ENCODE peak calls at places on chromosomes 11 and 22, in four cellular contexts. U, S, T and C are unnamed samples.
A peak's percentile ranks its signal among the peaks of the same experiment; 100 is the strongest.

GRCh38 chr11:67271548-67272284 is 5.4 kb downstream of the GRK2 start:
- DNase-seq in S (no peak), U (no peak), T (no peak), C (no peak)

GRCh38 chr11:7418916-7419315 is 66.4 kb upstream of the OLFML1 start:
- DNase-seq in U (no peak), T (no peak), S (no peak), C (no peak)

GRCh38 chr11:789951-790350 is at the start of gene CEND1:
- DNase-seq in S (peak; percentile 79), U (peak; percentile 54), T (no peak), C (no peak)

GRCh38 chr11:15071556-15072255 is 1.7 kb upstream of the CALCB start:
- DNase-seq in U (no peak), S (no peak), T (no peak), C (no peak)

GRCh38 chr22:35230839-35231584 is 26.3 kb upstream of the HMGXB4 start:
- DNase-seq in T (no peak), S (no peak), U (no peak), C (no peak)

GRCh38 chr11:32852142-32852541 is 22.4 kb downstream of the PRRG4 start:
- DNase-seq in S (no peak), U (peak; percentile 16), T (peak; percentile 8), C (no peak)

GRCh38 chr11:62150887-62151736 is 27.3 kb downstream of the INCENP start:
- DNase-seq in S (no peak), U (no peak), T (no peak), C (no peak)

GRCh38 chr11:117010808-117011540 is 87.3 kb downstream of the SIK3 start:
- DNase-seq in S (no peak), T (no peak), U (peak; percentile 92), C (no peak)

GRCh38 chr11:86623041-86623621 is 49.3 kb downstream of the ME3 start:
- DNase-seq in T (no peak), U (no peak), S (no peak), C (no peak)

GRCh38 chr22:43289976-43290663 is 53.1 kb downstream of the SCUBE1 start:
- DNase-seq in S (no peak), U (peak; percentile 11), T (no peak), C (no peak)

GRCh38 chr11:115161876-115162275 is 342.3 kb downstream of the CADM1 start:
- DNase-seq in T (no peak), S (no peak), U (no peak), C (no peak)

GRCh38 chr11:125001073-125001764 is 47.2 kb downstream of the CCDC15 start:
- DNase-seq in T (no peak), U (peak; percentile 37), S (no peak), C (no peak)

GRCh38 chr11:70810131-70810530 is 411.8 kb downstream of the CTTN start:
- DNase-seq in T (no peak), U (no peak), S (no peak), C (no peak)

GRCh38 chr11:74820763-74821162 is 72.1 kb downstream of the RNF169 start:
- DNase-seq in U (peak; percentile 99), S (no peak), T (peak; percentile 40), C (no peak)

GRCh38 chr11:5154657-5155056 is at the start of gene OR52A1:
- DNase-seq in S (no peak), U (no peak), T (no peak), C (no peak)

GRCh38 chr11:44784784-44785183 is 58.0 kb downstream of the TSPAN18 start:
- DNase-seq in S (no peak), U (no peak), T (no peak), C (no peak)

GRCh38 chr22:16387088-16387487 is 205.5 kb downstream of the CCT8L2 start:
- DNase-seq in S (no peak), U (no peak), T (no peak), C (no peak)

GRCh38 chr22:34886812-34887211 is 179.1 kb upstream of the ISX start:
- DNase-seq in U (no peak), T (no peak), S (no peak), C (no peak)

GRCh38 chr11:85027346-85027745 is 599.8 kb downstream of the DLG2 start:
- DNase-seq in S (no peak), U (no peak), T (no peak), C (no peak)

GRCh38 chr11:15430381-15430780 is 315.7 kb downstream of the INSC start:
- DNase-seq in U (no peak), T (no peak), S (no peak), C (no peak)

GRCh38 chr11:104134760-104135159 is 29.2 kb downstream of the PDGFD start:
- DNase-seq in S (no peak), T (peak; percentile 72), U (peak; percentile 57), C (no peak)

GRCh38 chr11:126072141-126072741 is 9.6 kb upstream of the CDON start:
- DNase-seq in T (peak; percentile 40), S (no peak), U (no peak), C (no peak)

GRCh38 chr11:123145220-123145619 is 49.8 kb downstream of the CLMP start:
- DNase-seq in U (peak; percentile 87), T (no peak), S (no peak), C (no peak)

GRCh38 chr22:42233879-42234278 is 36.6 kb downstream of the TCF20 start:
- DNase-seq in S (no peak), U (no peak), T (no peak), C (no peak)

GRCh38 chr11:120032766-120033390 is 105.0 kb downstream of the TRIM29 start:
- DNase-seq in S (peak; percentile 27), U (no peak), T (no peak), C (peak; percentile 20)

GRCh38 chr11:36030707-36031365 is 87.0 kb downstream of the LDLRAD3 start:
- DNase-seq in U (peak; percentile 78), T (peak; percentile 52), S (no peak), C (no peak)

GRCh38 chr11:108025387-108026080 is 16.8 kb downstream of the CUL5 start:
- DNase-seq in S (no peak), U (peak; percentile 52), T (no peak), C (no peak)

GRCh38 chr11:44906641-44907040 is 44.0 kb downstream of the TP53I11 start:
- DNase-seq in U (no peak), T (no peak), S (no peak), C (no peak)

GRCh38 chr11:119100960-119101349 is 698 bp downstream of the DPAGT1 start:
- DNase-seq in S (no peak), T (no peak), U (no peak), C (no peak)

GRCh38 chr11:55726715-55727324 is 46.4 kb upstream of the OR5D13 start:
- DNase-seq in T (peak; percentile 7), S (peak; percentile 63), U (no peak), C (no peak)

GRCh38 chr11:47886096-47886495 is 37.9 kb upstream of the NUP160 start:
- DNase-seq in T (no peak), U (peak; percentile 80), S (no peak), C (no peak)

GRCh38 chr11:122101625-122102291 is 14.3 kb downstream of the BLID start:
- DNase-seq in U (peak; percentile 85), T (peak; percentile 92), S (peak; percentile 63), C (peak; percentile 85)

GRCh38 chr11:42770444-42771065 is 541.2 kb upstream of the API5 start:
- DNase-seq in S (peak; percentile 49), U (no peak), T (peak; percentile 51), C (peak; percentile 31)

GRCh38 chr11:16603245-16603644 is 135.2 kb upstream of the C11orf58 start:
- DNase-seq in U (no peak), T (peak; percentile 50), S (no peak), C (peak; percentile 31)

GRCh38 chr11:132466983-132467382 is 1065.3 kb downstream of the OPCML start:
- DNase-seq in T (peak; percentile 67), U (no peak), S (no peak), C (no peak)

GRCh38 chr11:27018902-27019544 is 21.6 kb upstream of the BBOX1 start:
- DNase-seq in S (no peak), T (no peak), U (peak; percentile 20), C (no peak)

GRCh38 chr11:102831128-102831708 is 12.2 kb downstream of the MMP3 start:
- DNase-seq in S (peak; percentile 71), T (peak; percentile 50), U (peak; percentile 23), C (peak; percentile 80)

GRCh38 chr22:47918276-47918928 is 1156.0 kb downstream of the TBC1D22A start:
- DNase-seq in S (no peak), T (no peak), U (no peak), C (no peak)

GRCh38 chr11:43920598-43921419 is 21.6 kb upstream of the C11orf96 start:
- DNase-seq in S (no peak), T (peak; percentile 62), U (peak; percentile 100), C (no peak)

GRCh38 chr22:25775501-25775900 is 33.5 kb downstream of the MYO18B start:
- DNase-seq in U (peak; percentile 21), S (peak; percentile 82), T (peak; percentile 79), C (peak; percentile 64)

DNA sequence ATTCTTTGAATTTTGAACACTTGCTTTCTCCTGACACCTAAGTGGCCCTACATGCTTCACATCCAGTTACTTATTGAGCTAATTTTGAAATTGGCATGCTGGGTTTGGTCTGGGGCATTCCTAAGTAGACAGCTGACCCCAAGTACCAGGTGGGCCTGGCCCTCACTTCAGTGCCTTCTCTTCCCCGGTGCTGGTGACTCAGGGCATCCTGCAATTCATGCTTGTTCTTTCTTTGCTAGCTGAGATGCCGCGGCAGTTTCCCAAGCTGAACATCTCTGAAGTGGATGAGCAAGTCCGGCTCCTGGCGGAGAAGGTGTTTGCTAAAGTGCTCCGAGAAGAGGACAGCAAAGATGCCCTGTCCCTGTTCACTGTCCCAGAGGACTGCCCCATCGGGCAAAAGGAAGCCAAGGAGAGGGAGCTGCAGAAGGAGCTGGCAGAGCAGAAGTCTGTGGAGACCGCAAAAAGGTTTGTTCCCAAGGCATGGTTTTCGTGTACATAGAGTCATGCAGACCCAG is 6.3 kb downstream of the AMPD3 start:
- DNase-seq in T (no peak), S (no peak), U (no peak), C (peak; percentile 12)
- H3K56ac ChIP-seq in T (no peak overlapping the region), S (no peak overlapping the region), U (no peak overlapping the region), C (no peak overlapping the region)

GRCh38 chr11:95375881-95376280 is 144.9 kb upstream of the SESN3 start:
- DNase-seq in S (no peak), U (peak; percentile 43), T (no peak), C (no peak)
- H4K5ac ChIP-seq in S (no peak overlapping the region), U (no peak overlapping the region), T (no peak overlapping the region), C (no peak overlapping the region)

GRCh38 chr11:110601941-110602340 is 110.3 kb downstream of the ARHGAP20 start:
- DNase-seq in T (no peak), U (no peak), S (no peak), C (no peak)
- H3K56ac ChIP-seq in T (no peak overlapping the region), U (no peak overlapping the region), S (no peak overlapping the region), C (no peak overlapping the region)

DNA sequence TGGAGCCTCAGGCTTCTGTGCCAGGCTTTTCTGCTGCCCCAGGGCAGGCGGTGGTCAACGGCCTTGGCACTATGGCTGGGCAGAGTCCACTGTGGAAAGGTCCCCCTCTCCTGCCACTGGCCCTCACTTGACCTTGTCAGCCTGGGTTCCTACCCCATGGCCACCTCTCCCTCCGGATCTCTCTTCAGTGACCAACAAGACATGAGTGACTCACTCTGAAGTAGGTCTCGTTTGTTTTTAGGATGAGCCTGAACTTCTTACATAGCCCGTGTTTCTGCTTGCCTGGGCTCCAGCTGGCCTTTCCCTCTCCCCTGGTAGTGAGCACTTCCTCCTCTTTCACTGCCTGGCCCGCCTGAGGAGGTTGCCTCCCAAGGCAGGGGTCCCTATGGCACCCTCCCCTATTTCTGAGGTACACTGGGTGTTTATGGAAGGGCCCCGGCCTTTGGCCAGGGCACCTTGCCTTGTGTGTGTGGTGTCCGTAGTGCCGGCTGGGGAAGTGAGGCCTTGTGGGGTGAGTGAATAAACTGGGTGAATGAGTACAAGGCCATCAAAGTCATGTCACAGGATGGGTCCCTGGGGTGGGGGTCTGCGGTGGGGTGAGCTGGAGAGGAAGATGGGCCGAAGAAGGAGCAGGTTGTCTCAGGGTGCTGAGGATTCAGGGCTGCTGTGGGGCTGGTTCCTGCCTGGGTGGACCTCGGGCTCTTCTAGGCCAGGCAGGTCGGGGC is 5.0 kb downstream of the SHANK3 start:
- DNase-seq in S (no peak), T (no peak), U (no peak), C (no peak)
- H4K5ac ChIP-seq in S (no peak overlapping the region), T (no peak overlapping the region), U (no peak overlapping the region), C (no peak overlapping the region)

GRCh38 chr22:26992556-26992955 is 335.2 kb downstream of the MIAT start:
- DNase-seq in T (no peak), U (no peak), S (no peak), C (no peak)
- H3K56ac ChIP-seq in T (no peak overlapping the region), U (no peak overlapping the region), S (no peak overlapping the region), C (no peak overlapping the region)